ENCODE peak calls at places on chromosomes 11 and 22, in ten cellular contexts. K is MM.1S; Z is stimulated activated naive CD4-positive, alpha-beta T cell; N is CD4-positive, alpha-beta T cell; M is effector CD8-positive, alpha-beta T cell; A is cerebellum; F is GM03348; W is IMR-90; X is activated naive CD8-positive, alpha-beta T cell treated with anti-CD3 and anti-CD28 coated beads for 36 hours; S is RPMI8226. P is an unnamed sample.

GRCh38 chr22:47369020-47369419 is 606.6 kb downstream of the TBC1D22A start:
- DNase-seq in K (no peak), Z (no peak), N (no peak), M (no peak), A (no peak), F (no peak), W (no peak), X (no peak), S (no peak), P (no peak)

GRCh38 chr11:16012125-16012751 is 344.1 kb downstream of the SOX6 start:
- DNase-seq in K (peak), Z (no peak), N (no peak), M (no peak), A (no peak), F (no peak), W (peak), X (no peak), S (peak), P (no peak)

GRCh38 chr11:3050386-3051325 is 6.6 kb downstream of the CARS1 start:
- DNase-seq in K (no peak), Z (no peak), N (no peak), M (no peak), A (no peak), F (no peak), W (no peak), X (no peak), S (peak), P (no peak)

GRCh38 chr11:69903206-69903605 is 84.0 kb upstream of the FGF3 start:
- DNase-seq in K (no peak), Z (no peak), N (no peak), M (no peak), A (no peak), F (no peak), W (no peak), X (no peak), S (no peak), P (no peak)

GRCh38 chr11:66492161-66492865 is 12.1 kb downstream of the DPP3 start:
- DNase-seq in K (no peak), Z (no peak), N (no peak), M (no peak), A (no peak), F (no peak), W (no peak), X (no peak), S (no peak), P (no peak)

GRCh38 chr11:94805994-94806393 is 37.8 kb downstream of the AMOTL1 start:
- DNase-seq in K (no peak), Z (no peak), N (no peak), M (no peak), A (no peak), F (no peak), W (no peak), X (no peak), S (no peak), P (no peak)

GRCh38 chr11:76577199-76577920 is 93.2 kb downstream of the LRRC32 start:
- DNase-seq in K (no peak), Z (no peak), N (no peak), M (no peak), A (no peak), F (peak), W (peak), X (no peak), S (no peak), P (no peak)

GRCh38 chr11:18526521-18527296 is at the start of gene TSG101:
- DNase-seq in K (peak), Z (peak), N (peak), M (peak), A (peak), F (peak), W (peak), X (peak), S (peak), P (peak)

GRCh38 chr11:14358729-14359439 is at the start of gene RRAS2:
- DNase-seq in K (peak), Z (peak), N (peak), M (peak), A (peak), F (peak), W (peak), X (peak), S (peak), P (peak)

GRCh38 chr11:86923993-86924766 is 31.0 kb downstream of the FZD4 start:
- DNase-seq in K (no peak), Z (no peak), N (no peak), M (no peak), A (no peak), F (no peak), W (no peak), X (no peak), S (no peak), P (no peak)